ENCODE peak calls at places on chromosomes 3 and 15, in four cellular contexts. L is SK-N-SH, X is K562, T is GM12878. R is an unnamed sample.

GRCh38 chr3:69323941-69324340 is 61.9 kb downstream of the FRMD4B start:
- DNase-seq in T (no peak), X (no peak), L (no peak), R (no peak)

GRCh38 chr3:42187936-42188335 is 78.0 kb downstream of the CCK start:
- DNase-seq in L (no peak), T (no peak), X (no peak), R (no peak)

GRCh38 chr3:136995652-136996051 is 37.9 kb downstream of the IL20RB start:
- DNase-seq in T (no peak), X (no peak), L (no peak), R (no peak)

GRCh38 chr3:49899815-49900214 is 3.9 kb downstream of the MST1R start:
- DNase-seq in T (no peak), X (no peak), L (peak), R (peak)

GRCh38 chr3:134871818-134872217 is 76.8 kb downstream of the EPHB1 start:
- DNase-seq in X (no peak), T (no peak), L (no peak), R (no peak)

GRCh38 chr3:159645874-159646273 is 342.8 kb upstream of the IL12A start:
- DNase-seq in L (no peak), X (no peak), T (no peak), R (no peak)

GRCh38 chr3:192022412-192022811 is 561.4 kb downstream of the PYDC2 start:
- DNase-seq in X (no peak), L (no peak), T (no peak), R (no peak)

GRCh38 chr3:158532099-158532734 is 38.8 kb upstream of the MLF1 start:
- DNase-seq in L (peak), X (peak), T (no peak), R (no peak)

GRCh38 chr3:184002469-184002868 is 15.2 kb downstream of the ABCC5 start:
- DNase-seq in T (no peak), X (no peak), L (no peak), R (no peak)

GRCh38 chr3:44643024-44643423 is 5.5 kb upstream of the ZNF35 start:
- DNase-seq in L (no peak), X (no peak), T (no peak), R (no peak)

GRCh38 chr3:63872135-63872924 is 8.7 kb downstream of the ATXN7 start:
- DNase-seq in T (no peak), L (no peak), X (no peak), R (no peak)

GRCh38 chr15:55168350-55168974 is 28.3 kb downstream of the RSL24D1 start:
- DNase-seq in L (peak), T (peak), X (peak), R (peak)

GRCh38 chr15:79007066-79007465 is 62.2 kb upstream of the CTSH start:
- DNase-seq in T (peak), X (peak), L (peak), R (peak)

GRCh38 chr15:90060797-90061196 is 41.5 kb downstream of the IDH2 start:
- DNase-seq in L (no peak), X (no peak), T (no peak), R (no peak)

DNA sequence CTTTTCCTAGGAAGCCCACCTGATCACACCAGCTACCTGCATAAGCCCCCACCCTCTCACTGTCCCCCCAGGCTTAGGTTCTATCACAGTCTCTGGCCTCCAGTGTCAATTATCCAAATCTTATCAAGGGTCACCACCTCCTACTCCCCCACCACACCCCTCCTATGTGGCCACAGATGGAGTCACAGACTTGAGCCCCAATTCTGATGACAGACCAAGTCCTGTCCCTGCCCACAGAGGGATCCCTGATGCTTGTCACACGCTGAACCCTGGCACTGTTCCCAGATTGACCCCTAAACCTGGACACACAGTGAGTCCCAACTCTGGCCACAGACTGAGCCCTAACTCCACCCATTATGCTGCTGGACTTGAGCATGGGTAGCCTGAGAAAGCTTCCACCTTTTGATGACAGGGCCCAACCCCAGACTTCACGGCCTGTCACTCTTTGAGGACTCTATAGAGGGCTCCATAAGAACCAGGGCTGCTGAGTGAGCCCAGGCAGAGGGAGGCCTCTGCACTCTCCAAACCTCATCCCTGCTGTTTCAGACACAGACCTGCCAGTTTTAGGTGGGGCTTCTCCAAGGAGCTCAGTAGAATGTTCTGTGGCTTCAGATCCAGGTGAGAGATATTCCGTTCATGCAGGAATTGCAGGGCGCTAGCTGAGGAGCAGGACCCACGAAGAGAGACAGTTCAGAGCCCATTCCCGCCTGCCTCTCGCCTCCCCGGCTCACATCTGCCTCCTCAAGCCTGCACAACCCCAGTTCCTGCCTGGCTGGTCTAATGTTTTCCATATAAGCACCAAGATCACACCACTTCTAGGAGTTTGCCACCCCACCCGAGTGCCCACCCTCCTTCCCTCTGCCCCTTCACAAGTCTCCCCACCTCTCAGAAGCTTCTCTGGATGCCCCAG is 1.9 kb downstream of the ULK3 start:
- DNase-seq in L (no peak), T (no peak), X (peak), R (no peak)
- TF ChIP-seq USF1 in L (no peak), T (no peak), X (no peak), R (no peak)

DNA sequence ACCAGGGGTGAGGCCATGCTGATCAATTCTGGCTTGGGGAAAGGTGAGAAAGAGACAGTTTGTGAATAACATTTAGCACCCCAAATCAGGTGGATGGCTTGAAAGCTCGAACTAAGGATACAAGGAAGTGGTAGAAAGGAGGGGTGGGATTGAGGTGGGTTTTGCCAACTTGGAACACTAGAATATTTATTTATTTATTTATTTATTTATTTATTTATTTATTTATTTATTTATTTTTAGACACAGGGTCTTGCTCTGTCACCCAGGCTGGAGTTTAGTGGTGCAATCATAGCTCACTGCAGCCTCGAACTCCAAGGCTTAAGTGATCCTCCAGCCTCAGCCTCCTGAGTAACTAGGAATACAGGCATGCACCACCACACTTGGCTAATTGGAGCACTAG is 31.0 kb upstream of the THSD4 start:
- DNase-seq in X (no peak), T (no peak), L (no peak), R (no peak)
- TF ChIP-seq USF1 in X (no peak), T (no peak), L (no peak), R (no peak)

GRCh38 chr3:148074916-148075315 is 622.8 kb upstream of the AGTR1 start:
- DNase-seq in L (peak), X (no peak), T (no peak), R (no peak)
- TF ChIP-seq USF1 in L (no peak), X (no peak), T (no peak), R (no peak)

GRCh38 chr3:115217678-115218451 is 70.8 kb upstream of the ZBTB20 start:
- DNase-seq in X (no peak), T (no peak), L (peak), R (peak)
- TF ChIP-seq USF1 in X (no peak), T (no peak), L (no peak), R (no peak)

GRCh38 chr3:117407317-117407716 is 697.7 kb downstream of the TUSC7 start:
- DNase-seq in X (no peak), T (no peak), L (no peak), R (no peak)
- TF ChIP-seq USF1 in X (no peak), T (no peak), L (no peak), R (no peak)

DNA sequence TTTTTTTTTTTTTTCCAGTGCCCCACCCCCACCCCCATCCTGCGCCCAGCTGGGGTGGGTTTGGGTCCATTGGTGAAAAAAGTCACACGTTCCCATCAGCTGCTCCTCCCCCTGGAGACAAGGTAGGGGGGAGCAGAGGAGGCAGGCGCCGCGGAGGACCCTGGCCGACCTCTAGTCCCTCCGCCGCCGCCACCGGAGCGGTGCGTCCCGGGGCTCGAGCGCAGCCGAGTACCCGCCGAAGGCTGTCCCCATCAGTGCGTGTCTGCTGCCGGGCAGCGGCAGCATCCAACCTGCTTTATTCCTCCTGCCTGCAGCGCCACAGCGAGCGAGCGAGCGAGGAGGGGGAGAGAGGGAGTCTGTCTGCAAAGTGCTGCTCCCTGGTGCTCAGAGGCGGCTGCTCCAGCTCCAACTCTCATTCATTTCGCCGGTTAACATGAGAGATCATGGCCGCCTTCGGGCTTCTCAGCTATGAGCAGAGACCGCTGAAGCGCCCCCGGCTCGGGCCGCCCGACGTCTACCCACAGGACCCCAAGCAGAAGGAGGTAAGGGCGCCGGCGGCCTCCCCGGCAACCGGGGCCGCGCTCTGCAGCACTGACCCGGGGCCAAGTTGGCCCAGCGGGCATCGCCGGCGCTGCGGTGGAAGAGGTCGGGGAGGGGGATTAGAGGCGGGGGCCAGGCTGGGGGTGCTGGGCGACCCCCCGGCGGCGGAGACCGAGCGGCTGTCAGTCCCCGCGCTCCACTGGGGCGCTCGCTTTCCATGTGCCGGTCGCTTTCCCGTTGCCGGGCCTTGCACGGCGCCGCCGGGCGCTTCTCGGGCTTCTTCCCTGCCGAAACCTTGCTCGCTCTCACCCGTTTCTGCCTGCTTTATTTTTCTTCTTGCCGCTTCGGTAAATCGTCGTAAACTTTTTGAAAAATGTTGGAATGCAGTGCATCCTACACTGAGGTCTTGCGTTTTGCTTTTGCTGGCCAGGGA is 1.3 kb downstream of the MED12L start:
- DNase-seq in T (no peak), X (no peak), L (peak), R (peak)
- TF ChIP-seq USF1 in T (no peak), X (no peak), L (no peak), R (peak)

GRCh38 chr3:115022835-115023398 is 124.2 kb downstream of the ZBTB20 start:
- DNase-seq in L (no peak), T (no peak), X (no peak), R (no peak)
- TF ChIP-seq USF1 in L (no peak), T (no peak), X (no peak), R (no peak)

DNA sequence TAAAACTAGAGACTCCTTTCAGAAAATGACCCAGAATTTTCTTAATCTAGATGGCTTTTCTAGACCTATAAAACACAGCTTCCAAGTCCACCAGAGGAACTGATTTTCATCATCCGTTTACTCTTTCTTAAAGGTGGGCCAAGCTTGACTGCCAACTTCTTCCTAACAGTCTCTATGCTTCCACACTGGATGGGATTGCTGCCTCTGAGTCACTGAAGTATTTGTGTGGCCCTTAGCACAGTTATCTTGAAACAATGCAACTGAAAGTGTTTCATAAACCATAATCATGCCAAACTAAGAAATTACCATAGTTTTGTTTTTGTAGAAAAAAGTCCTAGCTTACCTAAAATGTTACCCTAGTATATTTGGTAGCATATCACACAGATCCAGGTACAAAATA is 985.7 kb downstream of the TUSC7 start:
- DNase-seq in X (no peak), T (no peak), L (no peak), R (no peak)
- TF ChIP-seq USF1 in X (no peak), T (no peak), L (no peak), R (no peak)

DNA sequence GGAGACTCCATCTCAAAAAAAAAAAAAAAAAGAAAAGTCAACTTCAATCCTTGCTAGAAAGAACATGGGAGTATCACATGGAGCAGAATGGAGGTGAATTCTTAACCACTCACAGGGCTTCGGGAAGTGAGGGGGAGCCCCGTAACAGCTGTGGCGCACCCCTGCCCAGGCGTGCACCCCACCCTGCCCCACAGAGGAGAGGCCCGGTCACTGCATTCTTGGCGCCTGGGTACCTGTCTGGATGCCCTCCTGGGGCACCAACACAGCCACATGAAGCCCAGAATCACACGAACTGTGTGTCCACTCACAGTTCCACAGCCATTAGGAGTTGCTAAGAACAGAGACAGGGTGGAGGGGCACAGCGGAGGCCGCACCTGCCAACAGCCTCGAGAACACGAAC is 51.8 kb downstream of the NIPA2 start:
- DNase-seq in T (no peak), X (no peak), L (no peak), R (no peak)
- TF ChIP-seq USF1 in T (no peak), X (no peak), L (no peak), R (no peak)